ENCODE peak calls at places on chromosomes 16 and 17, in six cellular contexts. T is H9; F is mammary epithelial cell; N is stimulated activated CD4-positive, alpha-beta T cell treated with anti-CD3 and anti-CD28 coated beads, Interleukin-2, amount 100 ng/mL, for 48 hours; K is GM23338; P is brain microvascular endothelial cell. Z is an unnamed sample.

GRCh38 chr17:19746517-19746916 is 1.6 kb downstream of the ALDH3A1 start:
- DNase-seq in T (no peak), P (no peak), K (no peak), F (no peak), N (no peak), Z (no peak)

GRCh38 chr17:72125226-72125651 is 4.4 kb downstream of the SOX9 start:
- DNase-seq in P (no peak), N (no peak), K (no peak), T (no peak), F (peak), Z (peak)

GRCh38 chr17:13694934-13695333 is 93.2 kb upstream of the HS3ST3A1 start:
- DNase-seq in K (no peak), N (no peak), P (no peak), F (no peak), T (no peak), Z (no peak)

GRCh38 chr17:37696366-37696765 is 48.5 kb downstream of the HNF1B start:
- DNase-seq in P (no peak), T (no peak), K (no peak), N (no peak), F (no peak), Z (no peak)

GRCh38 chr16:27917953-27918352 is 145.6 kb downstream of the GSG1L start:
- DNase-seq in N (no peak), F (no peak), K (no peak), P (no peak), T (no peak), Z (no peak)

GRCh38 chr16:87297918-87298631 is 19.1 kb downstream of the C16orf95 start:
- DNase-seq in K (peak), F (no peak), N (peak), T (peak), P (no peak), Z (peak)

GRCh38 chr17:69967910-69968411 is 107.1 kb upstream of the KCNJ16 start:
- DNase-seq in N (no peak), T (no peak), P (peak), K (no peak), F (peak), Z (no peak)

GRCh38 chr17:32792207-32792606 is 84.7 kb downstream of the MYO1D start:
- DNase-seq in T (no peak), F (no peak), P (no peak), K (no peak), N (no peak), Z (no peak)

GRCh38 chr17:12928736-12929135 is 89.1 kb downstream of the ELAC2 start:
- DNase-seq in T (no peak), N (no peak), F (no peak), K (peak), P (no peak), Z (peak)

GRCh38 chr16:88814144-88814502 is 2.4 kb upstream of the APRT start:
- DNase-seq in N (no peak), K (no peak), T (no peak), F (no peak), P (no peak), Z (no peak)

GRCh38 chr17:71107136-71107535 is 937.8 kb downstream of the KCNJ2 start:
- DNase-seq in N (no peak), K (no peak), F (no peak), P (no peak), T (no peak), Z (no peak)

Z was measured in H7.